ENCODE peak calls at places on chromosomes 4 and X, in seven cellular contexts. N is neural crest cell; D is fibroblast of the aortic adventitia; R is body of pancreas; F is brain microvascular endothelial cell; L is MCF 10A; W is activated CD8-positive, alpha-beta T cell treated with anti-CD3 and anti-CD28 coated beads for 36 hours. P is an unnamed sample.

GRCh38 chr4:72858328-72858727 is 211.2 kb downstream of the COX18 start:
- DNase-seq in L (peak; percentile 72), W (no peak), R (no peak), F (peak; percentile 91), N (no peak), D (peak; percentile 81), P (no peak)

GRCh38 chr4:6134612-6135220 is 65.6 kb downstream of the JAKMIP1 start:
- DNase-seq in W (peak; percentile 62), R (no peak), L (peak; percentile 28), F (no peak), N (no peak), D (no peak), P (no peak)

GRCh38 chr4:28117067-28117756 is 1256.6 kb downstream of the STIM2 start:
- DNase-seq in D (no peak), L (no peak), F (no peak), N (no peak), R (no peak), W (no peak), P (no peak)

GRCh38 chr4:127995776-127996175 is 30.6 kb downstream of the ABHD18 start:
- DNase-seq in F (peak; percentile 6), L (peak; percentile 71), N (no peak), W (no peak), D (no peak), R (no peak), P (no peak)

GRCh38 chr4:124631760-124632159 is 80.8 kb downstream of the ANKRD50 start:
- DNase-seq in L (peak; percentile 98), F (peak; percentile 98), W (peak; percentile 13), R (peak; percentile 85), D (peak; percentile 98), N (no peak), P (no peak)

GRCh38 chrX:84046403-84046984 is 141.5 kb downstream of the RPS6KA6 start:
- DNase-seq in L (peak; percentile 48), R (peak; percentile 3), F (no peak), W (peak; percentile 5), D (peak; percentile 19), N (peak; percentile 7), P (peak; percentile 17)

GRCh38 chrX:17854521-17854920 is 6.6 kb downstream of the RAI2 start:
- DNase-seq in W (no peak), R (no peak), L (no peak), D (no peak), F (no peak), N (no peak), P (no peak)

GRCh38 chr4:128606173-128606572 is 203.3 kb upstream of the JADE1 start:
- DNase-seq in L (peak; percentile 68), D (peak; percentile 42), R (no peak), F (peak; percentile 83), N (no peak), W (no peak), P (no peak)

GRCh38 chr4:3635090-3635820 is 103.0 kb upstream of the LRPAP1 start:
- DNase-seq in N (no peak), W (no peak), D (no peak), L (no peak), F (no peak), R (no peak), P (peak; percentile 27)

GRCh38 chr4:22794731-22795130 is 102.0 kb downstream of the GBA3 start:
- DNase-seq in N (no peak), F (no peak), W (no peak), L (no peak), R (no peak), D (no peak), P (no peak)

GRCh38 chrX:106000203-106000602 is 38.3 kb downstream of the SERPINA7 start:
- DNase-seq in L (peak; percentile 0), W (no peak), D (no peak), R (no peak), N (no peak), F (no peak), P (no peak)

GRCh38 chrX:54230440-54231148 is 47.5 kb upstream of the FAM120C start:
- DNase-seq in F (no peak), W (no peak), N (no peak), D (peak; percentile 29), R (no peak), L (no peak), P (no peak)

GRCh38 chrX:153468008-153468580 is 2.3 kb downstream of the HAUS7 start:
- DNase-seq in F (no peak), W (no peak), D (no peak), N (no peak), L (no peak), R (no peak), P (no peak)

GRCh38 chr4:153555730-153556440 is 89.7 kb downstream of the TMEM131L start:
- DNase-seq in R (peak; percentile 63), W (no peak), N (no peak), F (peak; percentile 89), L (peak; percentile 67), D (peak; percentile 91), P (no peak)

GRCh38 chr4:85427123-85427522 is 47.8 kb upstream of the ARHGAP24 start:
- DNase-seq in W (no peak), D (no peak), L (no peak), N (no peak), R (no peak), F (no peak), P (no peak)

GRCh38 chr4:88746186-88746585 is 48.6 kb upstream of the NAP1L5 start:
- DNase-seq in F (no peak), D (no peak), L (no peak), R (no peak), N (no peak), W (no peak), P (no peak)

DNA sequence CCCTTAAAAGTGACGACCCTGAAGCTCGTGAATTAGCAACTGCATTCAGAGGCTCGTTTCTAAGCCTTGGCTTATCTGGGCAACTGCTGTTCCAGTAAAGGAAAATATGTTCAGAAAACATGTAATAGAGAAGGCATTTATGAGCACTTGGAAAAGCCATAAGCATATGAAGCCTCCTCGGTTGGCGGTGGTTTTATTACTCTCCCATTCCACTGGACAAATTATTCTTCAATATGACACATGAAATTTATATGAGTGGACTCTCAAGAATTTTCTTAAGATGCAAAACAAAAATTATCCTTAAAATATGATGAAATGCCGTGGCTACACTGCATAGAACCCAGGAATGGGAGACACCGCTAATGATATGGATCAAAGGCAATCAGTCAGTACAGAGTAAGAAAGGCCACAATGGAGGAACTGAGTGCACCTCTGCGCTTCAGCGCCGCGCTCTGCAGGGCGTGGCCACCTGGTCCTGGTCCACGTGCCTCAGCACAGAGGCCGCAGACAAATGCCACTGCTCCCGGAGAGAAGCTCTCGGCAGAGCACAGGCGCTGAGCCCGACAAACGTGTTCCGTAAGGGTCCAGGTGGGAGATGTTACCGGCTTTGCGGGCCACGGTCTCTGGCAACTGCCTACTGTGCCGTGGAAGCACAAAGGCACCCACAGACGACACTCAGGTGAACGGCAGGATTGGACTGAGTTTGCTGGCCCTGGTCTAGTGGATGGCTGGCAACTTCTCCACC is 69.1 kb downstream of the ACOX3 start:
- DNase-seq in N (no peak), L (no peak), R (no peak), W (no peak), F (no peak), D (no peak), P (no peak)
- TF ChIP-seq CTCF in N (no peak), L (no peak), R (no peak), W (no peak), F (no peak), D (no peak), P (no peak)

GRCh38 chr4:151766691-151767090 is 5.9 kb upstream of the GATB start:
- DNase-seq in R (no peak), N (no peak), W (peak; percentile 4), F (no peak), L (peak; percentile 18), D (no peak), P (no peak)
- TF ChIP-seq CTCF in R (no peak), N (no peak), W (no peak), F (peak; percentile 11), L (peak; percentile 8), D (no peak), P (no peak)

DNA sequence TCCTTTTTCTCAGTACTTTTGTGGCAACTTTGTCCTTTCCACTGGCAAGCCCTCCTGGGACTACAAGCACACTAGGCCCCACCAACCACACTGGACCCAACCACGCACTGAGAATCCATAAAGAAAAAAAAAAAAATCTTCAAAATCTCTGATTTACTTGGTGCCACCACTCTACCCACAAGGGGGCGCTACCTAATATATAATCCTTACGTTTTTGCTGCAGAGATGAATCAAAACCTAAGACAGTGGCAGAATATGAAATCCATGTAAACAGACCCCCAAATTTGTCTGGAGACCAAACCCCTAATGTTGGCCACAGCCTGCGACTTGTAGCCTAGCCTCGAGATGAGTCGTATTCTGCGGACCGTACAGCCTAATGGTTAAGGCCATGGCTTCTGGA is 63.5 kb upstream of the ARHGAP36 start:
- DNase-seq in L (peak; percentile 48), N (peak; percentile 65), F (peak; percentile 20), W (peak; percentile 45), D (peak; percentile 18), R (peak; percentile 17), P (peak; percentile 58)
- TF ChIP-seq CTCF in L (peak; percentile 53), N (peak; percentile 79), F (peak; percentile 56), W (peak; percentile 51), D (peak; percentile 46), R (peak; percentile 46), P (peak; percentile 78)

GRCh38 chrX:122440832-122441231 is 743.2 kb upstream of the GRIA3 start:
- DNase-seq in N (no peak), R (no peak), W (no peak), D (no peak), L (no peak), F (no peak), P (no peak)

GRCh38 chrX:122441451-122441850 is 742.6 kb upstream of the GRIA3 start:
- DNase-seq in R (no peak), F (no peak), L (no peak), D (no peak), W (no peak), N (no peak), P (no peak)

GRCh38 chrX:122434942-122435341 is 749.1 kb upstream of the GRIA3 start:
- DNase-seq in W (no peak), L (no peak), F (no peak), R (no peak), N (no peak), D (no peak), P (no peak)

GRCh38 chrX:122439836-122440235 is 744.2 kb upstream of the GRIA3 start:
- DNase-seq in D (no peak), W (no peak), L (no peak), R (no peak), F (no peak), N (no peak), P (no peak)
- TF ChIP-seq CTCF in D (no peak), W (no peak), L (no peak), R (no peak), F (no peak), N (no peak), P (no peak)

GRCh38 chrX:41259516-41259915 is 74.4 kb upstream of the DDX3X start:
- DNase-seq in W (no peak), R (peak; percentile 65), D (no peak), F (no peak), N (no peak), L (no peak), P (no peak)

GRCh38 chrX:41258871-41259270 is 75.1 kb upstream of the DDX3X start:
- DNase-seq in F (no peak), N (no peak), D (no peak), W (no peak), R (no peak), L (no peak), P (no peak)

DNA sequence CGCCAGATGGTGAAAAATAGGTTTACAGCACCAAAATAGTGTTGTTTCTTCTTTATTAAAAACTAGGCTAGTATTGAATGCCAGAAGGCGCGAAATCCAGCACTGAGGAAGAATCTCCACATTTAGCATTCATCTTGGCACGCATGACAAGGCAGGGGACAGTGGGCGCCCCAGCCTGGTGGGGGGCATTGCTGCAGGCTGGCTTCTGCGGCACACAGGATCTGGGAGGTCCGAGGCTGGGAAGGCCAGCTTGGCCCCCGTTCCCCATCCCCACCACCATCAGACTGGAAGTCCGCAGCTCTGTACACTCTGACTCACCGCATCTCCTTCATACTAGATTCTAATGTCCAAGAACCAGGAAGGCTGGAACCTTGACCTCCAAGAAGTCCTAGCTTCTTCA is 75.7 kb upstream of the DDX3X start:
- DNase-seq in L (no peak), N (no peak), D (no peak), W (peak; percentile 44), F (no peak), R (no peak), P (no peak)
- TF ChIP-seq CTCF in L (peak; percentile 17), N (no peak), D (no peak), W (peak; percentile 21), F (no peak), R (no peak), P (no peak)